ENCODE peak calls at places on chromosomes 16 and 17, in seven cellular contexts. D is stimulated activated CD4-positive, alpha-beta T cell treated with anti-CD3 and anti-CD28 coated beads, Interleukin-15, amount 100 ng/mL, for 1 hour; J is NCI-H2171; S is right lobe of liver; Z is activated T-helper 2 cell treated with anti-CD3 and anti-CD28 coated beads, Interferon-gamma antibody, Interleukin-2, Interleukin-4, amounts not matched to agents 10 μg/mL and 5 μg/mL and 100 μg/mL, durations not matched to agents 14 hours and 24 hours and 36 hours; L is germinal center; T is activated effector memory CD4-positive, alpha-beta T cell treated with anti-CD3 and anti-CD28 coated beads, Interleukin-2, amount 50 U/mL, for 16 hours. V is an unnamed sample.

GRCh38 chr17:67902531-67903231 is 77.4 kb downstream of the BPTF start:
- DNase-seq in D (no peak), J (no peak), S (no peak), Z (no peak), L (no peak), T (no peak), V (no peak)

GRCh38 chr17:76492250-76492988 is 8.8 kb downstream of the RHBDF2 start:
- DNase-seq in D (no peak), J (no peak), S (no peak), Z (no peak), L (peak), T (no peak), V (peak)

GRCh38 chr16:70686376-70687171 is 721 bp upstream of the MTSS2 start:
- DNase-seq in D (no peak), J (no peak), S (peak), Z (no peak), L (no peak), T (no peak), V (no peak)

GRCh38 chr16:87056083-87056482 is 261.1 kb downstream of the C16orf95 start:
- DNase-seq in D (no peak), J (no peak), S (no peak), Z (no peak), L (no peak), T (peak), V (no peak)

GRCh38 chr17:50532452-50533024 is at the start of gene EPN3:
- DNase-seq in D (no peak), J (no peak), S (peak), Z (no peak), L (no peak), T (no peak), V (no peak)

GRCh38 chr17:70968302-70968701 is 799.0 kb downstream of the KCNJ2 start:
- DNase-seq in D (no peak), J (no peak), S (no peak), Z (no peak), L (no peak), T (no peak), V (no peak)

GRCh38 chr17:76883744-76884525 is 15.7 kb downstream of the MGAT5B start:
- DNase-seq in D (no peak), J (no peak), S (no peak), Z (no peak), L (no peak), T (no peak), V (no peak)

GRCh38 chr17:1686086-1686485 is 1.4 kb upstream of the PRPF8 start:
- DNase-seq in D (no peak), J (no peak), S (no peak), Z (no peak), L (no peak), T (no peak), V (no peak)

GRCh38 chr16:31868164-31868563 is 5.4 kb upstream of the ZNF267 start:
- DNase-seq in D (no peak), J (no peak), S (no peak), Z (no peak), L (no peak), T (no peak), V (no peak)

GRCh38 chr17:35889818-35890773 is 9.9 kb upstream of the CCL5 start:
- DNase-seq in D (no peak), J (peak), S (no peak), Z (no peak), L (no peak), T (no peak), V (no peak)

GRCh38 chr16:54290203-54291106 is 3.9 kb upstream of the IRX3 start:
- DNase-seq in D (no peak), J (no peak), S (no peak), Z (no peak), L (no peak), T (no peak), V (no peak)

GRCh38 chr16:4733747-4734062 is 366 bp downstream of the ANKS3 start:
- DNase-seq in D (no peak), J (no peak), S (no peak), Z (no peak), L (no peak), T (no peak), V (no peak)

GRCh38 chr17:81348097-81349055 is 46.9 kb upstream of the BAHCC1 start:
- DNase-seq in D (no peak), J (no peak), S (no peak), Z (no peak), L (no peak), T (no peak), V (no peak)

GRCh38 chr17:67272312-67273050 is 27.5 kb upstream of the HELZ start:
- DNase-seq in D (no peak), J (no peak), S (no peak), Z (no peak), L (peak), T (no peak), V (peak)

GRCh38 chr17:76261421-76262215 is 3.5 kb upstream of the UBALD2 start:
- DNase-seq in D (no peak), J (no peak), S (no peak), Z (no peak), L (peak), T (no peak), V (peak)

GRCh38 chr17:1222321-1222720 is 42.5 kb upstream of the ABR start:
- DNase-seq in D (no peak), J (no peak), S (no peak), Z (no peak), L (no peak), T (no peak), V (no peak)

GRCh38 chr17:45016823-45017222 is 34.6 kb downstream of the DCAKD start:
- DNase-seq in D (no peak), J (no peak), S (no peak), Z (no peak), L (no peak), T (no peak), V (peak)

GRCh38 chr16:85856585-85856984 is 42.4 kb upstream of the IRF8 start:
- DNase-seq in D (no peak), J (no peak), S (no peak), Z (no peak), L (no peak), T (no peak), V (no peak)

GRCh38 chr17:50501054-50501453 is 7.2 kb upstream of the MYCBPAP start:
- DNase-seq in D (no peak), J (no peak), S (no peak), Z (no peak), L (no peak), T (peak), V (peak)

GRCh38 chr17:15957206-15957605 is 12.3 kb downstream of the ADORA2B start:
- DNase-seq in D (no peak), J (no peak), S (no peak), Z (peak), L (no peak), T (peak), V (no peak)

GRCh38 chr17:37648555-37648954 is 5.3 kb upstream of the DDX52 start:
- DNase-seq in D (no peak), J (no peak), S (no peak), Z (no peak), L (no peak), T (no peak), V (no peak)

GRCh38 chr17:17361543-17362511 is 58.7 kb downstream of the NT5M start:
- DNase-seq in D (no peak), J (no peak), S (peak), Z (no peak), L (no peak), T (peak), V (no peak)

GRCh38 chr17:41024702-41025101 is 2.3 kb downstream of the KRTAP1-5 start:
- DNase-seq in D (no peak), J (no peak), S (no peak), Z (no peak), L (no peak), T (no peak), V (no peak)

GRCh38 chr16:21264226-21265036 is 13.7 kb downstream of the CRYM start:
- DNase-seq in D (no peak), J (no peak), S (no peak), Z (no peak), L (no peak), T (no peak), V (no peak)

GRCh38 chr17:79722787-79723186 is 8.0 kb upstream of the ENPP7 start:
- DNase-seq in D (no peak), J (no peak), S (no peak), Z (no peak), L (no peak), T (no peak), V (no peak)

GRCh38 chr17:67365762-67366192 is 600 bp downstream of the PSMD12 start:
- DNase-seq in D (no peak), J (no peak), S (no peak), Z (no peak), L (no peak), T (peak), V (peak)

GRCh38 chr17:68101992-68102758 is 66.6 kb downstream of the KPNA2 start:
- DNase-seq in D (no peak), J (peak), S (no peak), Z (no peak), L (no peak), T (peak), V (peak)

GRCh38 chr17:12395733-12396354 is 269.8 kb upstream of the MYOCD start:
- DNase-seq in D (no peak), J (no peak), S (no peak), Z (no peak), L (peak), T (no peak), V (peak)

GRCh38 chr17:27585153-27585681 is 45.8 kb upstream of the LGALS9 start:
- DNase-seq in D (no peak), J (no peak), S (no peak), Z (no peak), L (peak), T (no peak), V (no peak)

GRCh38 chr16:22627043-22627442 is 116.4 kb downstream of the NPIPB5 start:
- DNase-seq in D (no peak), J (no peak), S (no peak), Z (no peak), L (no peak), T (no peak), V (no peak)

GRCh38 chr17:1058423-1059130 is 61.6 kb downstream of the TIMM22 start:
- DNase-seq in D (no peak), J (no peak), S (peak), Z (peak), L (peak), T (peak), V (peak)

V was measured in OCI-LY7.